ENCODE peak calls at places on chromosomes 2 and 18, in five cellular contexts. K is CD8-positive, alpha-beta memory T cell; W is GM10248; X is hippocampal formation; O is NCI-H774. L is an unnamed sample.

GRCh38 chr18:8912348-8913057 is 190.0 kb upstream of the NDUFV2 start:
- DNase-seq in K (no peak), W (peak), X (no peak), O (no peak), L (peak)

GRCh38 chr2:42084231-42084671 is 36.4 kb downstream of the PKDCC start:
- DNase-seq in K (no peak), W (no peak), X (no peak), O (no peak), L (no peak)

GRCh38 chr2:584863-585823 is 92.1 kb downstream of the TMEM18 start:
- DNase-seq in K (peak), W (peak), X (no peak), O (no peak), L (no peak)

GRCh38 chr2:43192039-43192438 is 34.4 kb downstream of the ZFP36L2 start:
- DNase-seq in K (no peak), W (no peak), X (no peak), O (no peak), L (no peak)

GRCh38 chr2:129906139-129906860 is 73.2 kb upstream of the RAB6C start:
- DNase-seq in K (no peak), W (no peak), X (no peak), O (no peak), L (no peak)

GRCh38 chr2:234695981-234696380 is 199.1 kb upstream of the ARL4C start:
- DNase-seq in K (no peak), W (no peak), X (no peak), O (no peak), L (no peak)

GRCh38 chr2:84443477-84443876 is 15.6 kb downstream of the SUCLG1 start:
- DNase-seq in K (no peak), W (no peak), X (peak), O (no peak), L (no peak)

GRCh38 chr2:227933891-227934290 is 62.5 kb downstream of the DAW1 start:
- DNase-seq in K (no peak), W (no peak), X (no peak), O (no peak), L (no peak)

L was measured in GM12864.